ENCODE peak calls at places on chromosomes 16 and 17, in ten cellular contexts. R is left kidney, X is body of pancreas, C is iPS DF 6.9, D is BE2C, W is NCI-H1048, O is AG04449, K is non-pigmented ciliary epithelial cell, G is type B pancreatic cell, P is GF-D8. A is an unnamed sample.

GRCh38 chr16:18072161-18072560 is 264.4 kb downstream of the NPIPA8 start:
- DNase-seq in K (no peak), W (no peak), O (no peak), G (no peak), D (no peak), R (no peak), X (no peak), C (no peak), P (no peak), A (no peak)

GRCh38 chr17:77445908-77446535 is 305.3 kb downstream of the SEC14L1 start:
- DNase-seq in G (no peak), K (no peak), P (peak), R (no peak), D (no peak), C (no peak), X (peak), O (no peak), W (no peak), A (no peak)

GRCh38 chr16:30663038-30663437 is 4.8 kb downstream of the FBRS start:
- DNase-seq in C (no peak), P (no peak), K (no peak), G (no peak), D (no peak), R (no peak), O (no peak), X (no peak), W (no peak), A (no peak)

GRCh38 chr17:28968269-28968913 is 17.1 kb upstream of the PHF12 start:
- DNase-seq in X (no peak), W (no peak), C (no peak), R (peak), G (no peak), P (no peak), K (no peak), D (no peak), O (no peak), A (no peak)

GRCh38 chr17:7982666-7983065 is 19.7 kb upstream of the GUCY2D start:
- DNase-seq in O (no peak), D (no peak), G (no peak), C (no peak), R (peak), W (no peak), X (no peak), P (peak), K (no peak), A (no peak)

GRCh38 chr17:2883544-2884203 is 87.4 kb downstream of the RAP1GAP2 start:
- DNase-seq in X (peak), P (peak), O (no peak), K (no peak), R (no peak), C (no peak), W (no peak), D (peak), G (no peak), A (no peak)

GRCh38 chr16:80174416-80174815 is 366.4 kb upstream of the DYNLRB2 start:
- DNase-seq in O (peak), C (no peak), R (no peak), P (no peak), D (no peak), G (no peak), W (no peak), X (no peak), K (peak), A (no peak)

GRCh38 chr16:71848622-71849021 is 2.8 kb downstream of the ATXN1L start:
- DNase-seq in G (no peak), K (no peak), X (no peak), W (no peak), C (no peak), R (no peak), P (no peak), D (no peak), O (no peak), A (no peak)

GRCh38 chr16:85253127-85253941 is 141.1 kb upstream of the CIBAR2 start:
- DNase-seq in K (no peak), W (no peak), P (no peak), O (no peak), C (no peak), G (peak), R (peak), X (peak), D (peak), A (peak)

GRCh38 chr17:50213026-50214015 is 11.9 kb upstream of the COL1A1 start:
- DNase-seq in K (no peak), X (no peak), R (peak), C (no peak), D (no peak), P (no peak), G (no peak), W (no peak), O (no peak), A (no peak)

GRCh38 chr17:43784068-43784467 is 3.8 kb downstream of the CFAP97D1 start:
- DNase-seq in O (no peak), C (no peak), D (no peak), X (no peak), R (no peak), W (no peak), K (no peak), P (no peak), G (no peak), A (no peak)

GRCh38 chr16:1917056-1917664 is 1.1 kb downstream of the HS3ST6 start:
- DNase-seq in O (no peak), W (no peak), P (no peak), D (no peak), R (peak), G (no peak), K (no peak), X (no peak), C (no peak), A (no peak)

GRCh38 chr17:17792143-17792550 is 44.6 kb downstream of the SREBF1 start:
- DNase-seq in K (no peak), O (no peak), G (no peak), W (no peak), P (no peak), X (no peak), C (no peak), D (peak), R (peak), A (no peak)

GRCh38 chr16:50519602-50520001 is 28.6 kb upstream of the NKD1 start:
- DNase-seq in R (no peak), C (no peak), G (no peak), O (no peak), P (no peak), X (no peak), D (no peak), W (no peak), K (no peak), A (no peak)

GRCh38 chr17:6079155-6079554 is 9.0 kb downstream of the WSCD1 start:
- DNase-seq in C (no peak), G (no peak), D (no peak), X (no peak), P (no peak), O (no peak), K (no peak), R (no peak), W (no peak), A (no peak)

GRCh38 chr17:77371117-77371887 is 230.5 kb downstream of the SEC14L1 start:
- DNase-seq in X (no peak), D (peak), K (no peak), R (no peak), G (no peak), W (no peak), C (no peak), O (peak), P (no peak), A (no peak)

GRCh38 chr17:10139560-10139959 is 58.8 kb downstream of the GAS7 start:
- DNase-seq in D (no peak), O (no peak), R (no peak), C (no peak), P (no peak), W (no peak), X (no peak), K (no peak), G (no peak), A (no peak)

GRCh38 chr17:73231363-73231762 is 30.3 kb downstream of the CPSF4L start:
- DNase-seq in P (no peak), D (no peak), K (no peak), X (no peak), W (no peak), C (no peak), G (no peak), O (no peak), R (peak), A (no peak)

GRCh38 chr16:68902376-68903345 is 59.3 kb downstream of the TANGO6 start:
- DNase-seq in W (no peak), D (peak), O (no peak), K (no peak), C (peak), R (peak), G (no peak), X (peak), P (peak), A (no peak)

GRCh38 chr17:37177234-37177633 is 198.6 kb upstream of the C17orf78 start:
- DNase-seq in W (no peak), P (no peak), D (no peak), C (no peak), O (no peak), K (no peak), R (peak), G (no peak), X (no peak), A (no peak)

GRCh38 chr17:10879110-10879509 is 41.2 kb upstream of the PIRT start:
- DNase-seq in X (no peak), C (peak), R (peak), W (no peak), D (no peak), K (no peak), O (no peak), G (no peak), P (no peak), A (no peak)

GRCh38 chr17:63675607-63676539 is 24.1 kb downstream of the LIMD2 start:
- DNase-seq in K (peak), X (peak), G (no peak), R (peak), D (peak), C (no peak), O (peak), W (peak), P (peak), A (no peak)

GRCh38 chr16:57802635-57803412 is 533 bp upstream of the KIFC3 start:
- DNase-seq in K (no peak), X (peak), C (no peak), W (no peak), G (no peak), D (peak), R (peak), O (no peak), P (peak), A (no peak)

GRCh38 chr17:55859518-55859917 is 108.7 kb downstream of the PCTP start:
- DNase-seq in R (no peak), D (no peak), O (no peak), X (no peak), W (no peak), C (no peak), G (no peak), K (no peak), P (no peak), A (no peak)

GRCh38 chr16:71659471-71659870 is 33.5 kb downstream of the MARVELD3 start:
- DNase-seq in X (no peak), P (no peak), D (no peak), W (no peak), R (no peak), O (no peak), K (no peak), G (no peak), C (no peak), A (no peak)

GRCh38 chr16:66670691-66671090 is 25.9 kb downstream of the CMTM4 start:
- DNase-seq in R (no peak), C (no peak), O (no peak), X (no peak), P (no peak), G (no peak), D (no peak), K (no peak), W (no peak), A (no peak)

GRCh38 chr17:38868095-38868967 is 1.5 kb upstream of the LASP1 start:
- DNase-seq in W (no peak), K (no peak), P (no peak), C (no peak), R (peak), O (no peak), X (peak), D (no peak), G (no peak), A (no peak)

GRCh38 chr16:14302031-14302398 is 230.9 kb downstream of the MRTFB start:
- DNase-seq in O (no peak), C (no peak), W (no peak), K (no peak), R (peak), D (peak), P (peak), G (no peak), X (peak), A (no peak)

GRCh38 chr17:48522031-48522593 is 8.7 kb downstream of the HOXB1 start:
- DNase-seq in P (no peak), X (no peak), D (no peak), K (no peak), G (no peak), C (no peak), R (peak), W (no peak), O (no peak), A (no peak)

GRCh38 chr17:75250009-75250471 is 11.4 kb downstream of the GGA3 start:
- DNase-seq in D (no peak), W (no peak), G (no peak), K (no peak), P (no peak), O (no peak), C (no peak), R (no peak), X (no peak), A (peak)

GRCh38 chr16:17034477-17035252 is 436.1 kb downstream of the XYLT1 start:
- DNase-seq in W (no peak), C (no peak), X (no peak), O (no peak), P (no peak), G (no peak), D (no peak), R (no peak), K (no peak), A (no peak)

GRCh38 chr17:12902046-12902445 is 112.7 kb downstream of the ARHGAP44 start:
- DNase-seq in K (no peak), P (no peak), R (no peak), G (no peak), O (no peak), D (no peak), W (no peak), C (no peak), X (no peak), A (no peak)

GRCh38 chr17:82927311-82927660 is 87.5 kb upstream of the ZNF750 start:
- DNase-seq in K (no peak), D (no peak), W (no peak), R (no peak), G (no peak), P (no peak), X (no peak), C (no peak), O (no peak), A (no peak)

GRCh38 chr17:52136173-52136572 is 22.3 kb downstream of the CA10 start:
- DNase-seq in G (no peak), P (no peak), O (no peak), X (no peak), R (peak), D (no peak), W (no peak), K (no peak), C (no peak), A (no peak)

GRCh38 chr16:85548375-85548774 is 64.7 kb upstream of the GSE1 start:
- DNase-seq in K (no peak), O (no peak), W (no peak), P (no peak), X (no peak), D (no peak), C (no peak), R (no peak), G (no peak), A (no peak)

GRCh38 chr17:35913611-35914010 is 17.0 kb downstream of the RDM1 start:
- DNase-seq in C (no peak), P (no peak), R (no peak), D (no peak), X (no peak), G (no peak), O (no peak), W (no peak), K (no peak), A (no peak)